ENCODE peak calls at places on chromosomes 13 and 19, in seven cellular contexts. G is HCT116, U is GM12878, L is SK-N-SH, Q is H1, B is HepG2, Y is K562. P is an unnamed sample.

GRCh38 chr19:55958356-55958755 is 10.7 kb downstream of the NLRP8 start:
- DNase-seq in G (no peak), U (no peak), L (no peak), Q (no peak), B (peak), Y (no peak), P (no peak)

GRCh38 chr19:1261512-1261862 is 7.6 kb upstream of the CIRBP start:
- DNase-seq in G (no peak), U (no peak), L (no peak), Q (no peak), B (no peak), Y (no peak), P (no peak)

GRCh38 chr13:74070065-74070464 is 64.1 kb downstream of the KLF12 start:
- DNase-seq in G (no peak), U (peak), L (no peak), Q (no peak), B (no peak), Y (no peak), P (no peak)

GRCh38 chr13:49776871-49777270 is 15.6 kb downstream of the KPNA3 start:
- DNase-seq in G (no peak), U (no peak), L (no peak), Q (no peak), B (no peak), Y (no peak), P (no peak)

GRCh38 chr13:85093808-85094207 is 705.4 kb downstream of the SLITRK6 start:
- DNase-seq in G (peak), U (no peak), L (no peak), Q (no peak), B (no peak), Y (no peak), P (no peak)

GRCh38 chr19:57282011-57282636 is 1.8 kb downstream of the ZNF460 start:
- DNase-seq in G (no peak), U (peak), L (no peak), Q (no peak), B (no peak), Y (no peak), P (no peak)

GRCh38 chr19:41804327-41804726 is 7.9 kb downstream of the CEACAM3 start:
- DNase-seq in G (no peak), U (no peak), L (no peak), Q (no peak), B (no peak), Y (no peak), P (no peak)

GRCh38 chr19:5002143-5002542 is 33.2 kb downstream of the KDM4B start:
- DNase-seq in G (peak), U (no peak), L (no peak), Q (no peak), B (peak), Y (no peak), P (peak)

GRCh38 chr19:5090780-5091575 is 122.1 kb downstream of the KDM4B start:
- DNase-seq in G (no peak), U (no peak), L (peak), Q (no peak), B (no peak), Y (peak), P (no peak)

GRCh38 chr13:90461398-90461797 is 886.1 kb upstream of the MIR17HG start:
- DNase-seq in G (no peak), U (no peak), L (no peak), Q (no peak), B (no peak), Y (no peak), P (no peak)

GRCh38 chr13:95676100-95676774 is 702 bp upstream of the DNAJC3 start:
- DNase-seq in G (peak), U (no peak), L (no peak), Q (no peak), B (peak), Y (peak), P (peak)

GRCh38 chr19:53808710-53809125 is 15.4 kb downstream of the NLRP12 start:
- DNase-seq in G (peak), U (no peak), L (peak), Q (no peak), B (peak), Y (no peak), P (no peak)

GRCh38 chr19:42325896-42326771 is 699 bp downstream of the MEGF8 start:
- DNase-seq in G (no peak), U (no peak), L (peak), Q (no peak), B (no peak), Y (no peak), P (no peak)

GRCh38 chr19:57096640-57097361 is 23.0 kb upstream of the USP29 start:
- DNase-seq in G (no peak), U (no peak), L (no peak), Q (no peak), B (peak), Y (no peak), P (no peak)

GRCh38 chr13:51632643-51633357 is 48.5 kb downstream of the WDFY2 start:
- DNase-seq in G (no peak), U (no peak), L (no peak), Q (no peak), B (peak), Y (no peak), P (peak)

GRCh38 chr13:103250071-103250470 is 183.9 kb upstream of the SLC10A2 start:
- DNase-seq in G (no peak), U (no peak), L (no peak), Q (no peak), B (no peak), Y (no peak), P (no peak)

GRCh38 chr19:57552432-57552831 is 7.2 kb downstream of the ZNF550 start:
- DNase-seq in G (no peak), U (no peak), L (no peak), Q (no peak), B (no peak), Y (no peak), P (no peak)

GRCh38 chr19:42235181-42235580 is 7.2 kb downstream of the GSK3A start:
- DNase-seq in G (no peak), U (no peak), L (no peak), Q (no peak), B (no peak), Y (no peak), P (no peak)

GRCh38 chr13:93529961-93530360 is 303.4 kb downstream of the GPC6 start:
- DNase-seq in G (no peak), U (no peak), L (no peak), Q (no peak), B (no peak), Y (no peak), P (no peak)

GRCh38 chr13:28110414-28110813 is 10.0 kb upstream of the FLT3 start:
- DNase-seq in G (no peak), U (no peak), L (no peak), Q (no peak), B (no peak), Y (no peak), P (no peak)

GRCh38 chr13:30736461-30736860 is 1.1 kb downstream of the ALOX5AP start:
- DNase-seq in G (no peak), U (no peak), L (no peak), Q (no peak), B (no peak), Y (no peak), P (no peak)

GRCh38 chr13:30737511-30738342 is 2.4 kb downstream of the ALOX5AP start:
- DNase-seq in G (no peak), U (no peak), L (no peak), Q (no peak), B (no peak), Y (no peak), P (no peak)

GRCh38 chr13:30734434-30734833 is 909 bp upstream of the ALOX5AP start:
- DNase-seq in G (no peak), U (no peak), L (no peak), Q (peak), B (no peak), Y (no peak), P (no peak)

GRCh38 chr13:30736921-30737320 is 1.6 kb downstream of the ALOX5AP start:
- DNase-seq in G (no peak), U (no peak), L (no peak), Q (no peak), B (no peak), Y (no peak), P (no peak)

DNA sequence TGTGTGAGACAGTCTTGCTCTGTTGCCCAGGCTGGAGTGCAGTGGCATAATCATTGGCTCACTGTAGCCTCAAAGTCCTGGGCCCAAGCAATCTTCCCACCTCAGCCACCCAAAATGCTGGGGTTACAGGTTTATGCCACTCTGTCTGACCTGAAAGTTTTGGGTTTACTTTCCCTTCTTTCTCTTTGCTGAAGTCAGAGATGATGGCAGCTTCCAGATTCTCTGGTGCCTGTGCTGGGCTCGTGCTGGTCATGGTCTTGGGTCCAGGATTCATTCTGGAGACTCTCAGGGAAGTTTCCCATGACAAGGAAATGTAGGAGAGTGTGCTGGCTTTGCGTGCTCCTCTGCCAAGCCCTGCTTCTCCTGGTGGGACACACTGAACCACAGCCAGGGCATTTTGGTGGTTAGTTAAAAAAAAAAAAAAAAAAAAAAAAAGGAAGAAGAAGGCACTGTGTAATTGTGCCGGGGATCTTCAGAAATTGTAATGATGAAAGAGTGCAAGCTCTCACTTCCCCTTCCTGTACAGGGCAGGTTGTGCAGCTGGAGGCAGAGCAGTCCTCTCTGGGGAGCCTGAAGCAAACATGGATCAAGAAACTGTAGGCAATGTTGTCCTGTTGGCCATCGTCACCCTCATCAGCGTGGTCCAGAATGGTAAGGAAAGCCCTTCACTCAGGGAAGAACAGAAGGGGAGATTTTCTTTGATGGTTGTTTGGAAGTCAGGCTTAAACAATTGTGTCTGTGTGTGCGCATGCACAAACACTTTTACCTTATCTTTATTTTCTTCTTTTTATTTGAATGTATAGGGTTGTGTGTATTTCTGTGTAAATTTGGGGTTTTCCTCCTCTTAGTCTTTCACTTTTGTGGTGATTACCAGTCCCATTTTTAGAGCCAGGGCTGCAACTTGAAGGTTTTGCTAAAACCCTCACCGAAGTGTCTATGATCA is at the start of gene ALOX5AP:
- DNase-seq in G (no peak), U (peak), L (no peak), Q (no peak), B (no peak), Y (no peak), P (no peak)
- TF ChIP-seq JUND in G (no peak), U (no peak), L (no peak), Q (no peak), B (no peak), Y (no peak), P (no peak)

GRCh38 chr19:49801401-49801888 is 11.6 kb downstream of the FUZ start:
- DNase-seq in G (no peak), U (no peak), L (no peak), Q (no peak), B (no peak), Y (no peak), P (no peak)

GRCh38 chr19:49803529-49803856 is 9.6 kb downstream of the FUZ start:
- DNase-seq in G (no peak), U (no peak), L (no peak), Q (no peak), B (no peak), Y (no peak), P (no peak)

GRCh38 chr19:49800771-49801170 is 12.3 kb downstream of the FUZ start:
- DNase-seq in G (no peak), U (no peak), L (no peak), Q (no peak), B (no peak), Y (no peak), P (no peak)

GRCh38 chr19:49802836-49803528 is 10.1 kb downstream of the FUZ start:
- DNase-seq in G (no peak), U (no peak), L (no peak), Q (no peak), B (no peak), Y (no peak), P (no peak)

GRCh38 chr19:49801966-49802661 is 11.0 kb downstream of the FUZ start:
- DNase-seq in G (no peak), U (no peak), L (peak), Q (no peak), B (no peak), Y (peak), P (peak)
- TF ChIP-seq JUND in G (no peak), U (no peak), L (no peak), Q (no peak), B (no peak), Y (no peak), P (no peak)

GRCh38 chr13:42720116-42720857 is 61.1 kb upstream of the FAM216B start:
- DNase-seq in G (peak), U (peak), L (no peak), Q (no peak), B (peak), Y (peak), P (no peak)
- TF ChIP-seq JUND in G (peak), U (peak), L (peak), Q (no peak), B (no peak), Y (peak), P (no peak)

GRCh38 chr19:37817180-37817911 is 38.0 kb upstream of the ZNF573 start:
- DNase-seq in G (no peak), U (no peak), L (peak), Q (peak), B (no peak), Y (no peak), P (no peak)
- TF ChIP-seq JUND in G (no peak), U (no peak), L (no peak), Q (no peak), B (no peak), Y (no peak), P (no peak)

P was measured in T47D.